ENCODE peak calls at places on chromosomes 13 and 19, in five cellular contexts. W is stimulated activated naive CD8-positive, alpha-beta T cell treated with anti-CD3 and anti-CD28 coated beads, Interleukin-15, amount 100 ng/mL, for 72 hours; M is heart right ventricle; K is stimulated activated naive CD4-positive, alpha-beta T cell; C is globus pallidus. P is an unnamed sample.

GRCh38 chr13:42272776-42273175 is 824 bp downstream of the AKAP11 start:
- DNase-seq in W (no peak), M (no peak), K (no peak), C (peak; percentile 11), P (no peak)

GRCh38 chr13:79679334-79679733 is 198.4 kb downstream of the NDFIP2 start:
- DNase-seq in W (peak; percentile 21), M (peak; percentile 44), K (peak; percentile 4), C (peak; percentile 47), P (no peak)

GRCh38 chr19:7947939-7948338 is 4.5 kb upstream of the TIMM44 start:
- DNase-seq in W (no peak), M (no peak), K (no peak), C (no peak), P (no peak)

GRCh38 chr13:66341038-66341437 is 889.1 kb downstream of the PCDH9 start:
- DNase-seq in W (no peak), M (no peak), K (no peak), C (no peak), P (no peak)

GRCh38 chr19:55087542-55087935 is 11.9 kb downstream of the EPS8L1 start:
- DNase-seq in W (no peak), M (no peak), K (no peak), C (no peak), P (peak; percentile 67)

GRCh38 chr13:51887441-51887840 is 25.7 kb downstream of the CCDC70 start:
- DNase-seq in W (no peak), M (no peak), K (no peak), C (no peak), P (no peak)

GRCh38 chr19:35790981-35791813 is 15.8 kb downstream of the ARHGAP33 start:
- DNase-seq in W (no peak), M (no peak), K (no peak), C (no peak), P (no peak)

GRCh38 chr13:21613791-21614190 is 9.8 kb upstream of the MICU2 start:
- DNase-seq in W (no peak), M (no peak), K (no peak), C (no peak), P (no peak)

GRCh38 chr19:1063030-1063908 is 3.7 kb upstream of the ARHGAP45 start:
- DNase-seq in W (peak; percentile 63), M (no peak), K (peak; percentile 77), C (no peak), P (peak; percentile 92)

GRCh38 chr13:39317284-39317683 is 279.0 kb downstream of the NHLRC3 start:
- DNase-seq in W (no peak), M (peak; percentile 22), K (no peak), C (no peak), P (no peak)

GRCh38 chr13:84802073-84802472 is 919.8 kb upstream of the SLITRK1 start:
- DNase-seq in W (no peak), M (no peak), K (no peak), C (no peak), P (no peak)

P was measured in CD14-positive monocyte.